ENCODE peak calls at places on chromosomes 4 and X, in six cellular contexts. G is H1, R is GM12891, V is HepG2, S is K562, I is GM12878. K is an unnamed sample.

GRCh38 chr4:151604238-151604637 is 156.6 kb downstream of the GATB start:
- DNase-seq in G (no peak), V (no peak), I (no peak), R (no peak), S (no peak), K (no peak)

GRCh38 chr4:68218044-68218443 is 27.4 kb downstream of the TMPRSS11B start:
- DNase-seq in R (no peak), S (no peak), I (no peak), G (no peak), V (no peak), K (no peak)

GRCh38 chr4:654871-655734 is 19.0 kb downstream of the ATP5ME start:
- DNase-seq in S (no peak), R (no peak), G (no peak), I (no peak), V (no peak), K (no peak)

GRCh38 chr4:142218726-142219125 is 582.3 kb downstream of the IL15 start:
- DNase-seq in S (no peak), G (no peak), V (no peak), I (no peak), R (no peak), K (no peak)

GRCh38 chr4:185711764-185712163 is 100.2 kb downstream of the SORBS2 start:
- DNase-seq in I (no peak), V (no peak), S (no peak), G (no peak), R (no peak), K (no peak)

GRCh38 chr4:78689224-78689623 is 86.9 kb upstream of the BMP2K start:
- DNase-seq in R (no peak), V (no peak), G (no peak), I (no peak), S (no peak), K (no peak)

GRCh38 chr4:152536545-152537182 is 772 bp upstream of the FBXW7 start:
- DNase-seq in G (no peak), I (no peak), R (no peak), S (peak), V (peak), K (no peak)

GRCh38 chr4:102089850-102090621 is 255.2 kb downstream of the SLC39A8 start:
- DNase-seq in G (no peak), I (no peak), S (no peak), R (no peak), V (no peak), K (no peak)

GRCh38 chr4:157072002-157072401 is 3.9 kb upstream of the GLRB start:
- DNase-seq in I (no peak), R (no peak), G (no peak), S (no peak), V (no peak), K (no peak)

GRCh38 chr4:144754562-144755410 is 108.8 kb downstream of the HHIP start:
- DNase-seq in V (no peak), I (no peak), S (no peak), R (peak), G (no peak), K (no peak)

DNA sequence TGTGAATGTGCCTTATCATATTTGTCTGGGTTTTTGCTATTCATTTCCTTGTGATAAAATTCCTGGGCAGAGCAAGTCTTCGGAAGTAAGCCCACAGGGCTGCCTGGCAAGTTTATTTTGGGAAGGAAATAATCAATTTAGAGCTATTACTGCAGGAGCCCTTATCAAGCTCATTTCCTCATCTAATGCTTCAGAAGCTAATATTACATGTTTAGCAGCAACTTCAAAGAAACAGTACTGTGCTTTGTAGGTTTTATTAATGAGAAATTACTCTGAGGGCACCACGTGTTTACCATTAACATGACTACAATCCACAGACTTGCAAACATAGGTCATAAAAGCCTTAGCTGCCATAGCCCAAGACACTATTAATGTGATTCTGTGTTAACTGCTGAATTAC is 540.0 kb downstream of the SPRY1 start:
- DNase-seq in S (no peak), R (no peak), G (no peak), V (no peak), I (no peak), K (no peak)
- TF ChIP-seq POLR2A in S (no peak), R (no peak), G (no peak), V (no peak), I (no peak), K (no peak)

GRCh38 chrX:46447384-46447783 is 97.8 kb downstream of the ZNF674 start:
- DNase-seq in G (no peak), I (no peak), R (peak), S (no peak), V (peak), K (peak)
- TF ChIP-seq TAF1 in G (no peak), I (no peak), R (no peak), S (no peak), V (no peak), K (no peak)

GRCh38 chr4:62410371-62411003 is 1210.4 kb downstream of the ADGRL3 start:
- DNase-seq in I (no peak), S (no peak), R (no peak), G (no peak), V (no peak), K (no peak)
- TF ChIP-seq POLR2A in I (no peak), S (no peak), R (no peak), G (no peak), V (no peak), K (no peak)

GRCh38 chr4:128787509-128788311 is 21.8 kb upstream of the JADE1 start:
- DNase-seq in V (no peak), R (no peak), S (peak), I (no peak), G (no peak), K (no peak)

GRCh38 chr4:128782076-128782715 is 27.3 kb upstream of the JADE1 start:
- DNase-seq in S (no peak), G (no peak), R (no peak), V (peak), I (no peak), K (no peak)

GRCh38 chr4:128780688-128781087 is 28.8 kb upstream of the JADE1 start:
- DNase-seq in R (no peak), I (no peak), S (no peak), G (no peak), V (no peak), K (no peak)

DNA sequence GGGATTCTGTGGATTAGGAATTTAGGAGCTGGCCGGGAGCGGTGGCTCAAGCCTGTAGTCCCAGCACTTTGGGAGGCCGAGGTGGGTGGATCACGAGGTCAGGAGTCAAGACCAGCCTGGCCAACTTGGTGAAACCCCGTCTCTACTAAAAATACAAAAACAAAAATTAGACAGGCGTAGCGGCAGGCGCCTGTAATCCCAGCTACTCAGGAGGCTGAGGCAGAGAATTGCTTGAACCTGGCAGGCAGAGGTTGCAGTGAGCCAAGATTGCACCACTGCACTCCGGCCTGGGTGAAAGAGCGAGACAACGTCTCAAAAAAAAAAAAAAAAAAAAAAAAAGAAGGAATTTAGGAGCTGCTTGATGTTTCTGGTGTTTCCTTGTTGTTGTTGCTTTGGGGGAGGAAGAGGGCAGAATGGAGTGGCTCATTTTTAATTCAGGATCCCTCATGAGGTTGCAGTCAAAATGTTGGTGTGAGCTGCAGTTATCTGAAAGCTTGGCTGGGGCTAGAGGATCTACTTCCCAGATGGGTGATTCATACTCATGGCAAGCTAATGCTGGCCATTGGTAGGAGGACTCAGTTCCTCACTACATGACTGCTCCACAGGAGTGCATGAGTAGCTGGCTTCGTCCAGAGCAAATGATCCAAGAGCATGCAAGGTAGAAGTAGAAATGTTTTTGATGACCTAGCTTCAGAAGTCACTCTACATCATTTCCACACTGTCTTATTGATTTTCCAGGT is 26.5 kb upstream of the JADE1 start:
- DNase-seq in G (no peak), S (no peak), I (no peak), R (no peak), V (no peak), K (no peak)
- TF ChIP-seq TAF1 in G (no peak), S (no peak), I (no peak), R (no peak), V (no peak), K (no peak)

DNA sequence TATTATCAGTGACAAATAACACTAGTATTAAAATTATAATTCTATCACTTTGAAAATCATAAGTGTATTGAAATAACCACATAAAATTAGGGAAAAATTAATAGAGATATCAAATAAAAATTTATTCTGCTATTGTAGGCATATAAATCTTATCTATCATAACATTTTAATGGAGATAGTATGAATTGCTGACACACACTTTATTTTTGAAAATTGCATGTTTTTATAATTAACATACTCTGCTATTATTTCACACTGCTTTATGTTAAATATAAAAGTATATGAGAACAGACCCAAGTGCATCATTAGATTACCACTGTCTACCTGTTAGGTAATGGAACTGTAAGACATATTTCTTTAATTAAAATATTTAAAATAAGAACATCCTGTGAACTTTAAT is 2150.2 kb downstream of the ARAP2 start:
- DNase-seq in V (no peak), S (no peak), I (no peak), G (no peak), R (no peak), K (no peak)
- TF ChIP-seq POLR2A in V (no peak), S (no peak), I (no peak), G (no peak), R (no peak), K (no peak)

GRCh38 chr4:186798951-186799659 is 75.4 kb upstream of the FAT1 start:
- DNase-seq in G (no peak), R (no peak), I (no peak), S (peak), V (no peak), K (no peak)
- TF ChIP-seq TAF1 in G (no peak), R (no peak), I (no peak), S (no peak), V (no peak), K (no peak)

GRCh38 chr4:76897522-76898384 is at the start of gene SOWAHB:
- DNase-seq in G (peak), R (peak), V (peak), I (no peak), S (no peak), K (peak)
- TF ChIP-seq POLR2A in G (no peak), R (no peak), V (no peak), I (peak), S (no peak), K (no peak)

DNA sequence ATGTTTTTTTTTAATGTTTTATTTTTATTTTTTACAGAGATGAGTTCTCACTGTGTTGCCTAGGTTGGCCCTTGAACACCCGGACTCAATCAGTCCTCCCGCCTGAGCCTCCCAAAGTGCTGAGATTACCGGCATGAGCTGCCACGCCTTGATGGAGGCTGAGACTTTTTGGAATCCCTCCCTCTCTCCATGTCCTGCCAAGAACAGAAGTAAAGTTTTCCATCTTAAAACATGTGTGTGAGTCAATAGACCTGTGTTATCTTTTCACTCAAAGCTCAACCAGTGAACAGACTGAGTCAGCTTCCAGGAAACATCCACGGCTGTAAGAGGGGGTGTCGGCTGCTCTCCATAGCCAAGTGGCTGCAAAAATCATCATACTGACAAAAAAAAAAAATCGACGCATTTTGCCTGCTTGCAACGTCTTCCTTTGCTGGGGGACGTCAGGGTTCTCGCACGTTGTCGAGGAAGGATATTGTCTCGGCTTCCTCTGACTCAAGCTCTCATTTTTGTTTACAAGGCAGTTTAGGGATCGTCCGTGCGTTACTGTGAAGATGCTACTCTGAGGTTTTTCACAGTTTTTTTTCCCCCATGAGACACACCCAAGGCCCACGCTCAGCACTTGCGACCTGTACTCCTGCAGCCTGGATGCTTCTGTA is 10.0 kb upstream of the ASMTL start:
- DNase-seq in S (peak), I (no peak), R (no peak), G (peak), V (no peak), K (no peak)
- TF ChIP-seq TAF1 in S (no peak), I (no peak), R (no peak), G (no peak), V (no peak), K (no peak)

K was measured in GM12892.